ENCODE peak calls at places on chromosomes 1 and 21, in seven cellular contexts. C, R, U, F, Y, I and H are unnamed samples.
A peak's percentile ranks its signal among the peaks of the same experiment; 100 is the strongest.

GRCh38 chr1:3237570-3237969 is 168.6 kb downstream of the PRDM16 start:
- DNase-seq in I (no peak), C (no peak), U (no peak), F (no peak), Y (no peak), R (no peak), H (no peak)

GRCh38 chr1:160108888-160109662 is 6.5 kb upstream of the ATP1A2 start:
- DNase-seq in U (peak; percentile 52), C (peak; percentile 69), I (no peak), Y (no peak), R (peak; percentile 88), F (peak; percentile 52), H (no peak)

GRCh38 chr21:44762221-44763049 is 39.2 kb downstream of the UBE2G2 start:
- DNase-seq in I (no peak), Y (no peak), U (no peak), R (no peak), C (no peak), F (no peak), H (no peak)

GRCh38 chr1:64162804-64163203 is 40.6 kb upstream of the UBE2U start:
- DNase-seq in Y (no peak), U (no peak), F (no peak), C (no peak), R (no peak), I (no peak), H (no peak)

GRCh38 chr1:8165595-8166360 is 139.7 kb upstream of the ERRFI1 start:
- DNase-seq in F (no peak), I (no peak), Y (peak; percentile 69), C (no peak), R (peak; percentile 86), U (no peak), H (no peak)

GRCh38 chr1:195472298-195472697 is 1135.9 kb downstream of the KCNT2 start:
- DNase-seq in U (no peak), F (no peak), I (no peak), R (no peak), C (no peak), Y (no peak), H (peak; percentile 20)

GRCh38 chr1:112637257-112638108 is 17.9 kb downstream of the CAPZA1 start:
- DNase-seq in I (peak; percentile 81), R (peak; percentile 73), Y (no peak), F (no peak), U (peak; percentile 37), C (no peak), H (no peak)

GRCh38 chr1:29256979-29257804 is 20.9 kb downstream of the PTPRU start:
- DNase-seq in C (no peak), I (no peak), U (no peak), Y (no peak), R (peak; percentile 62), F (peak; percentile 22), H (no peak)

GRCh38 chr1:181141431-181141910 is 53.0 kb downstream of the IER5 start:
- DNase-seq in F (peak; percentile 72), U (peak; percentile 95), I (peak; percentile 90), R (no peak), Y (no peak), C (no peak), H (no peak)

GRCh38 chr21:35314896-35315582 is 265.9 kb upstream of the RUNX1 start:
- DNase-seq in I (no peak), F (peak; percentile 56), U (peak; percentile 45), R (peak; percentile 16), C (no peak), Y (no peak), H (no peak)

GRCh38 chr1:181318858-181319235 is 164.5 kb upstream of the CACNA1E start:
- DNase-seq in R (peak; percentile 18), F (no peak), Y (peak; percentile 32), I (no peak), U (peak; percentile 4), C (no peak), H (no peak)

GRCh38 chr1:7004181-7004580 is 218.9 kb downstream of the CAMTA1 start:
- DNase-seq in Y (no peak), F (no peak), I (no peak), R (no peak), C (no peak), U (no peak), H (no peak)

GRCh38 chr1:169914534-169914933 is 20.8 kb upstream of the SCYL3 start:
- DNase-seq in R (no peak), Y (no peak), U (peak; percentile 65), I (no peak), F (no peak), C (no peak), H (no peak)

GRCh38 chr1:116375884-116376733 is 3.1 kb downstream of the ATP1A1 start:
- DNase-seq in R (peak; percentile 85), C (no peak), U (peak; percentile 68), I (peak; percentile 50), Y (peak; percentile 58), F (peak; percentile 79), H (no peak)

GRCh38 chr1:54569339-54569738 is 21.3 kb downstream of the ACOT11 start:
- DNase-seq in U (no peak), F (peak; percentile 46), Y (no peak), R (no peak), I (no peak), C (no peak), H (no peak)

GRCh38 chr1:84433253-84434080 is 35.2 kb downstream of the DNASE2B start:
- DNase-seq in U (peak; percentile 78), I (peak; percentile 54), F (peak; percentile 82), Y (peak; percentile 33), R (peak; percentile 75), C (no peak), H (peak; percentile 48)

GRCh38 chr1:221284028-221284427 is 404.8 kb downstream of the HLX start:
- DNase-seq in F (peak; percentile 60), R (no peak), C (no peak), Y (no peak), I (no peak), U (peak; percentile 85), H (no peak)

GRCh38 chr1:37034301-37035013 is at the start of gene GRIK3:
- DNase-seq in Y (peak; percentile 47), U (no peak), R (peak; percentile 59), F (no peak), I (no peak), C (peak; percentile 72), H (no peak)

GRCh38 chr1:94980049-94980908 is 53.4 kb upstream of the CNN3 start:
- DNase-seq in U (peak; percentile 81), F (peak; percentile 68), R (no peak), I (no peak), Y (no peak), C (no peak), H (no peak)

GRCh38 chr1:22780696-22781095 is 70.1 kb downstream of the EPHB2 start:
- DNase-seq in Y (peak; percentile 94), R (peak; percentile 79), C (peak; percentile 91), U (peak; percentile 16), F (peak; percentile 29), I (peak; percentile 76), H (peak; percentile 73)

GRCh38 chr1:53332833-53333232 is 5.0 kb upstream of the LRP8 start:
- DNase-seq in U (no peak), C (peak; percentile 14), Y (peak; percentile 12), F (no peak), I (no peak), R (no peak), H (no peak)

GRCh38 chr1:1246601-1247340 is at the start of gene C1QTNF12:
- DNase-seq in Y (no peak), F (no peak), I (no peak), U (no peak), R (peak; percentile 52), C (no peak), H (no peak)

GRCh38 chr1:228369608-228370438 is 36.8 kb downstream of the TRIM11 start:
- DNase-seq in I (no peak), U (no peak), F (no peak), Y (no peak), R (no peak), C (no peak), H (no peak)

GRCh38 chr1:27049607-27050006 is 37.0 kb upstream of the TENT5B start:
- DNase-seq in F (no peak), Y (peak; percentile 85), I (no peak), C (no peak), R (peak; percentile 57), U (no peak), H (no peak)

GRCh38 chr1:209030454-209031167 is 552.9 kb upstream of the CAMK1G start:
- DNase-seq in I (no peak), Y (no peak), C (no peak), U (no peak), R (no peak), F (no peak), H (no peak)

GRCh38 chr1:105100102-105100501 is 1350.4 kb downstream of the AMY1C start:
- DNase-seq in I (no peak), R (no peak), U (no peak), C (no peak), Y (no peak), F (no peak), H (no peak)
- H2BK120ac ChIP-seq in I (no peak overlapping the region), R (no peak overlapping the region), U (no peak overlapping the region), C (no peak overlapping the region), Y (no peak overlapping the region), F (no peak overlapping the region), H (no peak overlapping the region)

GRCh38 chr1:20078166-20078565 is 8.2 kb downstream of the PLA2G5 start:
- DNase-seq in R (no peak), C (no peak), Y (no peak), F (no peak), I (no peak), U (no peak), H (no peak)
- H3K9ac ChIP-seq in R (no peak overlapping the region), C (no peak overlapping the region), Y (no peak overlapping the region), F (no peak overlapping the region), I (no peak overlapping the region), U (no peak overlapping the region), H (no peak overlapping the region)

GRCh38 chr1:38244218-38244617 is 197.6 kb upstream of the POU3F1 start:
- DNase-seq in F (no peak), U (no peak), I (no peak), R (peak; percentile 40), C (peak; percentile 77), Y (peak; percentile 82), H (no peak)
- H2BK120ac ChIP-seq in F (no peak overlapping the region), U (no peak overlapping the region), I (no peak overlapping the region), R (no peak overlapping the region), C (peak overlapping the region; percentile 55), Y (no peak overlapping the region), H (no peak overlapping the region)

GRCh38 chr21:38790038-38790437 is 15.7 kb upstream of the ETS2 start:
- DNase-seq in F (no peak), R (no peak), Y (no peak), I (no peak), C (no peak), U (no peak), H (no peak)

GRCh38 chr21:38788275-38788911 is 17.3 kb upstream of the ETS2 start:
- DNase-seq in F (no peak), R (no peak), U (no peak), C (no peak), I (no peak), Y (no peak), H (no peak)

GRCh38 chr21:38790961-38791360 is 14.8 kb upstream of the ETS2 start:
- DNase-seq in R (no peak), F (peak; percentile 77), Y (no peak), I (no peak), U (no peak), C (no peak), H (no peak)

GRCh38 chr21:38787461-38788274 is 18.1 kb upstream of the ETS2 start:
- DNase-seq in R (peak; percentile 88), F (peak; percentile 86), Y (peak; percentile 42), U (peak; percentile 76), I (peak; percentile 91), C (no peak), H (no peak)

DNA sequence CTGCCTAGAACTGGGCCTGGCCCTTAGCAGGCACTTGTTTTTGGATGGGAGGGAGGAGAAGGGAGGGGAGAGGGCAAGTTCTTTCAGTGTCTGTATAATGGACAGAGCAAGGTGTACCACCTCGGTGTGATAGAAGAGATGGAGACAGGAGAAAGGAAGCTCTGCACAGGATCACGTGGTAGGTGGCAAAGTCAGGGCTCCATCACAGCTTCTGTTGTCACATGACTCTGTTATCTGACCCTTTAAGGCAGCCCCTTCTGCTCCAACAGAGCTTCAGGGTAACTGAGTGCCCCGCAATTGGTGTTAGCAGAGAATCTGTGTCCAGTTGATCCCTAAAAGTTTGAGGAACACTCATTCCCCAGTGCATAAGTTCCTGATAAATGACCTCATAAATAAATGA is 16.5 kb upstream of the ETS2 start:
- DNase-seq in F (no peak), U (no peak), C (no peak), R (no peak), I (no peak), Y (no peak), H (no peak)
- H3K9ac ChIP-seq in F (no peak overlapping the region), U (no peak overlapping the region), C (no peak overlapping the region), R (no peak overlapping the region), I (no peak overlapping the region), Y (no peak overlapping the region), H (no peak overlapping the region)